ENCODE peak calls at places on chromosomes 13 and 19, in nine cellular contexts. O is ovary; W is breast epithelium; Q is neuronal stem cell; R is ascending aorta; E is left lung; P is pancreas; H is effector memory CD4-positive, alpha-beta T cell; S is aorta. X is an unnamed sample.

GRCh38 chr19:43525836-43526771 is 897 bp downstream of the ETHE1 start:
- DNase-seq in W (no peak), E (no peak), R (no peak), S (peak; percentile 63), P (no peak), O (peak; percentile 40), H (no peak), Q (no peak), X (peak; percentile 44)

GRCh38 chr19:45385392-45386221 is 15.2 kb upstream of the ERCC2 start:
- DNase-seq in H (no peak), Q (no peak), R (no peak), O (no peak), P (no peak), S (no peak), W (no peak), E (no peak), X (no peak)

GRCh38 chr13:80924596-80924995 is 583.7 kb upstream of the SPRY2 start:
- DNase-seq in Q (no peak), E (no peak), P (no peak), O (no peak), H (no peak), W (no peak), R (no peak), S (no peak), X (no peak)

GRCh38 chr19:44685877-44686276 is 13.1 kb upstream of the CEACAM16 start:
- DNase-seq in R (no peak), E (peak; percentile 74), W (no peak), O (no peak), Q (no peak), P (no peak), S (no peak), H (no peak), X (no peak)

GRCh38 chr13:109919715-109920375 is 133.5 kb upstream of the IRS2 start:
- DNase-seq in P (no peak), S (no peak), O (no peak), H (no peak), R (no peak), W (no peak), Q (no peak), E (no peak), X (no peak)

GRCh38 chr13:98022210-98022609 is 68.7 kb downstream of the IPO5 start:
- DNase-seq in E (no peak), Q (no peak), H (no peak), W (no peak), P (no peak), R (no peak), O (no peak), S (no peak), X (no peak)

GRCh38 chr13:42720116-42720857 is 61.1 kb upstream of the FAM216B start:
- DNase-seq in Q (no peak), S (no peak), W (no peak), P (no peak), E (no peak), H (no peak), O (no peak), R (peak; percentile 9), X (no peak)

GRCh38 chr13:113098163-113098732 is 7.3 kb upstream of the F7 start:
- DNase-seq in H (no peak), S (no peak), W (no peak), Q (no peak), E (peak; percentile 76), R (no peak), O (no peak), P (no peak), X (no peak)

GRCh38 chr19:13718733-13719132 is 45.6 kb upstream of the MRI1 start:
- DNase-seq in O (no peak), P (no peak), S (peak; percentile 56), R (no peak), E (no peak), W (no peak), H (no peak), Q (peak; percentile 31), X (peak; percentile 33)

GRCh38 chr19:50203281-50204080 is at the start of gene MYH14:
- DNase-seq in P (peak; percentile 98), H (no peak), W (peak; percentile 92), E (peak; percentile 89), S (peak; percentile 88), R (peak; percentile 61), Q (peak; percentile 93), O (peak; percentile 58), X (peak; percentile 42)

GRCh38 chr13:72634859-72635258 is 92.6 kb downstream of the MZT1 start:
- DNase-seq in R (no peak), S (no peak), E (no peak), O (no peak), H (no peak), Q (no peak), W (no peak), P (no peak), X (no peak)

GRCh38 chr19:55867101-55867500 is 30.8 kb downstream of the NLRP4 start:
- DNase-seq in S (no peak), R (no peak), H (no peak), E (no peak), Q (no peak), W (no peak), P (no peak), O (no peak), X (no peak)

GRCh38 chr19:14146789-14147216 is 10.4 kb upstream of the ASF1B start:
- DNase-seq in R (no peak), P (no peak), H (no peak), O (no peak), E (no peak), W (no peak), S (no peak), Q (no peak), X (no peak)

GRCh38 chr19:55679343-55680257 is 4.6 kb downstream of the EPN1 start:
- DNase-seq in R (no peak), P (no peak), S (no peak), E (peak; percentile 65), Q (no peak), O (no peak), H (no peak), W (no peak), X (no peak)

GRCh38 chr13:27442797-27443196 is 7.6 kb downstream of the MTIF3 start:
- DNase-seq in E (no peak), W (no peak), S (no peak), P (no peak), H (no peak), Q (no peak), O (no peak), R (no peak), X (no peak)

GRCh38 chr13:100738176-100738855 is 63.7 kb upstream of the TMTC4 start:
- DNase-seq in R (no peak), Q (no peak), H (no peak), E (no peak), O (no peak), S (no peak), W (no peak), P (no peak), X (no peak)

GRCh38 chr19:39083983-39084731 is at the start of gene ACP7:
- DNase-seq in E (peak; percentile 71), H (no peak), P (peak; percentile 38), O (no peak), W (no peak), S (no peak), R (no peak), Q (no peak), X (no peak)

GRCh38 chr13:40624338-40624737 is 42.1 kb downstream of the FOXO1 start:
- DNase-seq in O (no peak), R (no peak), H (no peak), Q (no peak), W (no peak), P (no peak), E (no peak), S (no peak), X (no peak)

DNA sequence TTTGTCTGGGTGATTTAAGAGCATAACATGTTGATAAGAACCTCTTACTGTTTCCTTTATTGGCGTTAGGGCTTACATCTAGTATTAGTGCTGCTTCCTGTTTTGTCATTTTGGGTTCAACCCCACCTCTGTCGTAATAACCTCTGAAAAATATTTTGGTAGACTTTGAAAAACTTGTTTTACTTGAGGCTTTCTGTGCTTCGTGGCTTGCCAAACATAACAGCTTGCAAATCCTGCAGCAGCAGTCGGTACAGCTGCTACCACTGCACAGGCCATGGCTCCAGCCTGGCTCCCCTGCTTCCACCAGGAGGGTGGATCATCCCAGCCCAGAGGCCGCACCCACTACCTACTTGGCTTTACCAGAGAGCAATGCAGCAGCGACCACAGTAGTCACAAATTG is 11.8 kb upstream of the CEACAM4 start:
- DNase-seq in H (no peak), O (no peak), E (peak; percentile 72), P (no peak), W (no peak), S (no peak), Q (no peak), R (no peak), X (no peak)
- H3K4me1 ChIP-seq in H (peaks cover 4% of the 10 kb centered on the region), O (no peaks in the 10 kb centered on the region), E (no peaks in the 10 kb centered on the region), P (no peaks in the 10 kb centered on the region), W (no peaks in the 10 kb centered on the region), S (no peaks in the 10 kb centered on the region), Q (no peaks in the 10 kb centered on the region), R (no peaks in the 10 kb centered on the region), X (no peaks in the 10 kb centered on the region)

GRCh38 chr19:4360081-4360569 is 16.8 kb downstream of the MPND start:
- DNase-seq in H (no peak), S (no peak), O (peak; percentile 61), Q (no peak), E (no peak), W (no peak), P (no peak), R (no peak), X (no peak)
- H3K36me3 ChIP-seq in H (peaks cover 57% of the 10 kb centered on the region), S (peaks cover 5% of the 10 kb centered on the region), O (no peaks in the 10 kb centered on the region), Q (peaks cover 47% of the 10 kb centered on the region), E (peaks cover 94% of the 10 kb centered on the region), W (no peaks in the 10 kb centered on the region), P (peaks cover 30% of the 10 kb centered on the region), R (peaks cover 54% of the 10 kb centered on the region), X (peaks cover 54% of the 10 kb centered on the region)

GRCh38 chr19:20273376-20273775 is 106.4 kb downstream of the ZNF486 start:
- DNase-seq in H (no peak), O (no peak), E (no peak), R (no peak), P (no peak), W (no peak), Q (no peak), S (no peak), X (no peak)
- H3K4me3 ChIP-seq in H (no peak overlapping the region), O (no peak overlapping the region), E (no peak overlapping the region), R (no peak overlapping the region), P (no peak overlapping the region), W (no peak overlapping the region), Q (no peak overlapping the region), S (no peak overlapping the region), X (no peak overlapping the region)

GRCh38 chr13:114101831-114102520 is 30.4 kb downstream of the RASA3 start:
- DNase-seq in P (peak; percentile 25), E (no peak), R (no peak), W (peak; percentile 38), H (no peak), S (peak; percentile 44), Q (no peak), O (no peak), X (no peak)

GRCh38 chr13:114099191-114099590 is 33.2 kb downstream of the RASA3 start:
- DNase-seq in R (peak; percentile 79), Q (no peak), W (peak; percentile 75), E (no peak), O (peak; percentile 47), P (peak; percentile 45), H (no peak), S (peak; percentile 91), X (peak; percentile 4)

GRCh38 chr13:114101325-114101821 is 31.1 kb downstream of the RASA3 start:
- DNase-seq in E (peak; percentile 71), W (peak; percentile 52), O (peak; percentile 27), R (no peak), Q (no peak), H (no peak), P (peak; percentile 59), S (peak; percentile 61), X (no peak)

GRCh38 chr13:114099918-114100445 is 32.4 kb downstream of the RASA3 start:
- DNase-seq in E (peak; percentile 76), O (peak; percentile 19), Q (no peak), S (no peak), R (no peak), H (peak; percentile 22), P (no peak), W (peak; percentile 52), X (no peak)

GRCh38 chr13:114100446-114101320 is 31.7 kb downstream of the RASA3 start:
- DNase-seq in H (no peak), S (peak; percentile 60), R (no peak), W (peak; percentile 57), E (peak; percentile 75), O (no peak), Q (no peak), P (peak; percentile 58), X (no peak)
- H3K4me1 ChIP-seq in H (peaks cover 57% of the 10 kb centered on the region), S (no peaks in the 10 kb centered on the region), R (peaks cover 10% of the 10 kb centered on the region), W (no peaks in the 10 kb centered on the region), E (no peaks in the 10 kb centered on the region), O (no peaks in the 10 kb centered on the region), Q (peaks cover 19% of the 10 kb centered on the region), P (peaks cover 4% of the 10 kb centered on the region), X (no peaks in the 10 kb centered on the region)